ENCODE peak calls at places on chromosomes 11 and 22, in eight cellular contexts. G, M, W, R, Z, X, B and H are unnamed samples.

GRCh38 chr11:32779131-32779530 is 15.3 kb downstream of the CCDC73 start:
- DNase-seq in W (no peak), G (no peak), M (no peak), B (no peak), R (no peak), X (no peak), Z (no peak), H (no peak)

GRCh38 chr22:38609371-38609770 is 39.4 kb upstream of the DMC1 start:
- DNase-seq in X (no peak), B (no peak), G (no peak), R (no peak), M (no peak), W (no peak), Z (no peak), H (no peak)

GRCh38 chr22:43226368-43226979 is 39.5 kb upstream of the TTLL12 start:
- DNase-seq in G (no peak), Z (peak), R (no peak), M (peak), W (no peak), B (no peak), X (peak), H (no peak)

GRCh38 chr11:85718991-85719807 is 33.2 kb upstream of the CCDC89 start:
- DNase-seq in Z (no peak), M (no peak), W (peak), X (no peak), R (no peak), B (peak), G (peak), H (no peak)

GRCh38 chr22:43381693-43382092 is 30.1 kb upstream of the MPPED1 start:
- DNase-seq in B (peak), X (no peak), R (peak), G (peak), W (no peak), Z (no peak), M (no peak), H (no peak)

GRCh38 chr11:46381836-46382643 is 571 bp downstream of the MDK start:
- DNase-seq in W (no peak), B (peak), X (peak), Z (peak), M (peak), R (no peak), G (peak), H (no peak)

GRCh38 chr11:993141-993540 is 43.4 kb downstream of the MUC6 start:
- DNase-seq in W (no peak), X (no peak), G (no peak), M (no peak), Z (no peak), B (no peak), R (no peak), H (no peak)

GRCh38 chr11:32334822-32335221 is 100.5 kb downstream of the WT1 start:
- DNase-seq in Z (no peak), G (no peak), R (peak), M (peak), B (no peak), X (no peak), W (peak), H (no peak)

GRCh38 chr11:9214765-9215164 is 50.4 kb downstream of the DENND5A start:
- DNase-seq in Z (no peak), W (no peak), B (no peak), G (no peak), R (no peak), X (no peak), M (no peak), H (no peak)

GRCh38 chr11:20477418-20478090 is 90.0 kb downstream of the PRMT3 start:
- DNase-seq in M (no peak), R (no peak), Z (no peak), G (no peak), B (no peak), W (no peak), X (no peak), H (no peak)

GRCh38 chr11:86743223-86744118 is 56.9 kb upstream of the PRSS23 start:
- DNase-seq in R (peak), M (peak), B (peak), W (peak), X (no peak), Z (no peak), G (peak), H (peak)

GRCh38 chr11:125192194-125192593 is 27.6 kb downstream of the PKNOX2 start:
- DNase-seq in W (no peak), G (no peak), B (no peak), Z (no peak), R (no peak), X (peak), M (no peak), H (peak)

GRCh38 chr11:61413496-61413895 is 16.3 kb downstream of the CPSF7 start:
- DNase-seq in W (no peak), R (no peak), G (no peak), Z (no peak), M (no peak), B (no peak), X (no peak), H (no peak)

GRCh38 chr11:130131957-130132850 is 27.4 kb upstream of the ST14 start:
- DNase-seq in W (peak), G (no peak), Z (no peak), X (peak), B (no peak), M (peak), R (peak), H (peak)

GRCh38 chr22:34709641-34710040 is 356.3 kb upstream of the ISX start:
- DNase-seq in Z (no peak), X (no peak), W (no peak), R (no peak), B (no peak), M (no peak), G (no peak), H (no peak)

GRCh38 chr22:46000081-46001027 is 23.4 kb upstream of the WNT7B start:
- DNase-seq in X (no peak), B (peak), M (no peak), R (no peak), Z (no peak), G (peak), W (no peak), H (no peak)

GRCh38 chr11:82546556-82547162 is 187.0 kb downstream of the FAM181B start:
- DNase-seq in M (no peak), W (no peak), B (no peak), X (no peak), G (no peak), Z (no peak), R (no peak), H (no peak)

GRCh38 chr11:115921540-115921939 is 417.3 kb upstream of the CADM1 start:
- DNase-seq in R (no peak), X (no peak), Z (no peak), W (no peak), B (no peak), G (no peak), M (no peak), H (no peak)

GRCh38 chr11:94758671-94759070 is 9.5 kb upstream of the AMOTL1 start:
- DNase-seq in R (no peak), M (no peak), Z (no peak), W (no peak), B (no peak), G (no peak), X (no peak), H (no peak)

GRCh38 chr22:49776891-49777290 is 50.8 kb downstream of the BRD1 start:
- DNase-seq in B (no peak), W (no peak), Z (peak), M (no peak), X (no peak), R (no peak), G (no peak), H (no peak)

GRCh38 chr11:75490221-75491181 is 35.2 kb downstream of the GDPD5 start:
- DNase-seq in Z (no peak), G (no peak), R (no peak), B (no peak), M (no peak), X (no peak), W (no peak), H (no peak)

GRCh38 chr22:45785458-45785857 is 113.8 kb downstream of the ATXN10 start:
- DNase-seq in B (no peak), R (no peak), Z (no peak), M (no peak), X (no peak), W (peak), G (no peak), H (no peak)

GRCh38 chr11:108985611-108986279 is 320.9 kb downstream of the DDX10 start:
- DNase-seq in G (no peak), X (no peak), W (no peak), B (no peak), Z (no peak), M (no peak), R (no peak), H (no peak)

GRCh38 chr22:44622147-44622427 is 79.9 kb upstream of the PRR5 start:
- DNase-seq in B (no peak), X (peak), G (no peak), W (no peak), Z (no peak), M (no peak), R (no peak), H (no peak)

GRCh38 chr11:78539566-78539965 is 35.1 kb downstream of the NARS2 start:
- DNase-seq in G (no peak), X (no peak), W (no peak), M (no peak), B (no peak), Z (no peak), R (no peak), H (no peak)

GRCh38 chr11:76215946-76216345 is 9.6 kb upstream of the WNT11 start:
- DNase-seq in X (no peak), W (no peak), M (no peak), G (no peak), R (no peak), B (no peak), Z (no peak), H (no peak)

GRCh38 chr22:48627203-48627602 is 1200.5 kb downstream of the BRD1 start:
- DNase-seq in G (no peak), W (no peak), R (no peak), X (peak), M (no peak), B (no peak), Z (peak), H (no peak)

GRCh38 chr22:46081831-46082210 is 68.5 kb upstream of the PPARA start:
- DNase-seq in X (no peak), M (no peak), G (no peak), W (no peak), Z (peak), R (peak), B (peak), H (peak)

GRCh38 chr22:49012695-49013094 is 815.0 kb downstream of the BRD1 start:
- DNase-seq in B (no peak), X (peak), R (no peak), M (no peak), W (no peak), Z (no peak), G (no peak), H (no peak)

GRCh38 chr11:1872267-1872985 is 19.3 kb downstream of the PRR33 start:
- DNase-seq in Z (peak), X (no peak), M (no peak), R (no peak), W (no peak), G (peak), B (peak), H (no peak)

GRCh38 chr11:2375341-2375853 is 1.7 kb upstream of the CD81 start:
- DNase-seq in B (peak), M (no peak), X (no peak), Z (no peak), R (no peak), W (no peak), G (no peak), H (no peak)

GRCh38 chr11:34886609-34887008 is 29.6 kb downstream of the APIP start:
- DNase-seq in W (no peak), Z (no peak), G (no peak), X (no peak), B (no peak), R (no peak), M (no peak), H (no peak)

GRCh38 chr22:24380220-24381218 is 46.9 kb upstream of the ADORA2A start:
- DNase-seq in G (no peak), M (no peak), W (no peak), B (no peak), X (no peak), R (no peak), Z (no peak), H (no peak)

GRCh38 chr11:28969832-28970231 is 861.6 kb downstream of the METTL15 start:
- DNase-seq in X (no peak), B (no peak), R (no peak), G (no peak), M (no peak), Z (no peak), W (no peak), H (no peak)

GRCh38 chr11:70250876-70251275 is 19.6 kb upstream of the PPFIA1 start:
- DNase-seq in R (no peak), G (no peak), M (no peak), B (no peak), W (no peak), X (no peak), Z (no peak), H (no peak)

GRCh38 chr22:35915477-35916013 is 113.1 kb downstream of the RBFOX2 start:
- DNase-seq in W (no peak), X (no peak), Z (no peak), R (no peak), M (no peak), G (no peak), B (no peak), H (no peak)

GRCh38 chr22:23828800-23829680 is 9.8 kb downstream of the DERL3 start:
- DNase-seq in G (no peak), W (no peak), R (no peak), Z (no peak), B (peak), M (no peak), X (no peak), H (no peak)

GRCh38 chr11:3163241-3163981 is 1.7 kb downstream of the OSBPL5 start:
- DNase-seq in X (peak), R (peak), B (no peak), M (no peak), W (no peak), G (peak), Z (peak), H (no peak)

GRCh38 chr22:45454260-45454659 is 40.8 kb downstream of the RIBC2 start:
- DNase-seq in W (no peak), B (no peak), Z (no peak), X (no peak), M (no peak), R (no peak), G (no peak), H (no peak)

GRCh38 chr11:111378185-111378772 is 796 bp downstream of the POU2AF1 start:
- DNase-seq in W (no peak), Z (no peak), B (no peak), R (no peak), M (no peak), X (no peak), G (no peak), H (no peak)

GRCh38 chr11:111376453-111376871 is 2.6 kb downstream of the POU2AF1 start:
- DNase-seq in Z (no peak), M (no peak), B (no peak), X (no peak), R (no peak), W (no peak), G (no peak), H (no peak)

GRCh38 chr11:111379500-111380136 is 543 bp upstream of the POU2AF1 start:
- DNase-seq in M (no peak), G (no peak), Z (no peak), W (no peak), R (no peak), X (no peak), B (no peak), H (no peak)

GRCh38 chr11:111382451-111382850 is 3.4 kb upstream of the POU2AF1 start:
- DNase-seq in Z (no peak), G (no peak), W (no peak), B (no peak), M (no peak), X (no peak), R (no peak), H (no peak)

DNA sequence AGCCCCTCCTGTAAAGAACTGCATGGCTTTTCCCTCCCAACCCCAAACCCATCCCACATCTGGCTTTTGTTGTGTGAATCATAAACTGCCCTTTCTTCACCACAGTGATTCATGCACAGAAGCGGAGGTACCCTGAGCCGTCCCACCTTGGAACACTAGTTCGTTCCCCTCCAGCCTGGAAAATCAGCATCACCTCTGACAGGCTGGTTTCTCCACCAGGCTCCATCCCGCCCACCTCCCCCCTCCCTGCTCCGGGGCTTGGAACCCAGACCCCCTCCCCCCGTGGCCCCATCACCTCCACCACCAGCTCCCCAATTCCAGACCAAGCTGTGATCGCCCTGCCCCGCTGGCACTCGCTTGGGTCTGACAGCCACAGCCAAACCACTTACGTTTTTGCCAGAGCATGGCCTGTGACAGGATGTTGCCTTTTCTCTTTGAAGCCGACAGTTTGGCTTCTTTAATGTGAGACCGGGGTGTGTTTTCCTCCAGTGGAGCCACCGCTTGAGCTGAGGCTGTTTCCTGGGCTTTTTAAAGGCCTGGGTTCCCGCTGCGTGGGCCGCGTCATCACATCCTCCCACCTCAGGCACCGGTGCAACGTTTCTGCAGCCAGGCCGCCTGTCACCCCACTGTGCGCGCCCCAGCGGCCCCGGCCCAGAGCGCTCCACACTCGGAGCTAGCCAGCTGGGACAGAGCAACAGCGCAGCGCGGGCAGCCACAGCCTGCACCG is at the start of gene POU2AF1:
- DNase-seq in G (peak), W (no peak), Z (peak), B (no peak), X (no peak), M (no peak), R (peak), H (no peak)
- H3K4me3 ChIP-seq in G (peak), W (no peak), Z (no peak), B (no peak), X (no peak), M (no peak), R (no peak), H (no peak)

DNA sequence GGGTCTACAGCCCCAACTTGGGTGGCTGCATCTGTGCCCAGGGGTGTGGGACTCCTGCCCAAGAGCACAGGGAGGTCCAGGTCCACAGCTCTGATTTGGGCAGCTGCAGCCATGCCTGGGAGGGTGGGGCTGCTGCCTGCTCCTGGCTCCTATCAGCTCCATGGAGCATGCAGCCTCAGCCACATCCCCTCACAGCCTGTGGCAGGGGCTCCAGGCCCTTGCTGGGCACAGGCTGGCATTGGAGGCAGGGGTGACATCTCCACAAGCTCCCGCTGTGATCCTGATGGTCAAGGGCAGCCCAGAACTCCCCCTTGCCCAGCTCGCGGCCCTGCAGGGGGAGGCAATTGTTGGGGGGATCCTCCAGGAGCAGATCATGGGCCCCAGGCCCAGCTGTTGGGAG is 6.3 kb upstream of the OR56A4 start:
- DNase-seq in W (no peak), M (no peak), B (no peak), X (no peak), Z (peak), G (no peak), R (no peak), H (no peak)
- TF ChIP-seq EP300 in W (no peak), M (no peak), B (no peak), X (no peak), Z (no peak), G (no peak), R (no peak), H (no peak)

DNA sequence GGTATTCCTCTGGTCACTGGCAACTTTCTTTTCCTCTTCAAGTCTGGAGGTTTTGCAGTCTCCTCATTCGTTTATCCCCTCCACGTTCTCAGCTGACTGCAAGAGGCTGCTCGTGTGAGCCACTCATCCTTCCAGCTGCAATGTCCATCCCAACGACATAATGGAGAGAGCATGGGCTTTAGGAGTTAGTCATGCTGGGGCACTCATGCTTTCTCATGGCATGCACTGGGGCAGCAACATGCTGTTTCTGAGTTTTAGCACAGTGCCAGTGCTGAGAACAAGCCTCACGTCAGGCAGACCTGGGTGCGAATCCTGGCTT is 7.1 kb downstream of the DCPS start:
- DNase-seq in M (no peak), W (no peak), R (no peak), G (no peak), Z (no peak), X (no peak), B (no peak), H (no peak)
- H3K27ac ChIP-seq in M (no peak), W (no peak), R (no peak), G (no peak), Z (peak), X (no peak), B (no peak), H (peak)

GRCh38 chr11:65547446-65548125 is 10.6 kb downstream of the LTBP3 start:
- DNase-seq in R (no peak), X (no peak), M (no peak), B (no peak), W (no peak), Z (peak), G (no peak), H (no peak)

GRCh38 chr11:65549088-65549487 is 9.1 kb downstream of the LTBP3 start:
- DNase-seq in R (no peak), M (no peak), G (no peak), Z (no peak), W (no peak), B (no peak), X (no peak), H (no peak)

GRCh38 chr11:65546217-65546958 is 11.8 kb downstream of the LTBP3 start:
- DNase-seq in Z (peak), R (peak), X (peak), M (peak), B (peak), G (peak), W (peak), H (peak)

GRCh38 chr11:65542738-65543390 is 15.3 kb downstream of the LTBP3 start:
- DNase-seq in R (no peak), B (no peak), Z (no peak), X (no peak), G (no peak), W (no peak), M (no peak), H (no peak)

GRCh38 chr11:65545853-65546216 is 12.3 kb downstream of the LTBP3 start:
- DNase-seq in G (no peak), B (no peak), R (no peak), W (no peak), Z (no peak), M (no peak), X (no peak), H (no peak)
- H3K4me3 ChIP-seq in G (no peak), B (peak), R (peak), W (no peak), Z (peak), M (peak), X (no peak), H (peak)

DNA sequence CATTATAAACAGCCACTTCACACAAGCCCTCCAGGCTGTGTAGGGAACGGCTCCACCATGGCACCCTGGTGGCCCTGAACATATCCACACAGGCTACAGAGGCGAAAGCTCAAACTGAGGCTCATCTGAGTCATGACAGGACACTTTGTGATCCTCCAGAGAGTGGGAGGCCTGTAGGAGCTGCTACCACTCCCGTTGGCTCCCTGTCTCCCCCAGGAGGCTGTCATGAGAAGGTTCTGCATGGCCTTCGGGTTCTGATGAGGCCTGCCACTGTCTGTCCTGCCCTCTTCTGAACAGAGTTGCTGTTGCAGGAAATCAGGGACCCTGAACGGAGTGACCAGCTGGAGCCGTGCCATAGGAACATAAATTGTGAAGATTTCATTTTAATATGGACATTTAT is 23.8 kb upstream of the ALDH3B2 start:
- DNase-seq in M (peak), G (no peak), B (no peak), X (no peak), Z (no peak), W (peak), R (no peak), H (no peak)
- TF ChIP-seq EP300 in M (no peak), G (no peak), B (no peak), X (no peak), Z (no peak), W (no peak), R (no peak), H (no peak)